ENCODE peak calls at places on chromosome 7, in eight cellular contexts. G, J, U, I, K, X, E and O are unnamed samples.

GRCh38 chr7:42978496-42978895 is 46.3 kb downstream of the MRPL32 start:
- DNase-seq in G (no peak), J (no peak), U (no peak), I (no peak), K (no peak), X (no peak), E (no peak), O (no peak)

GRCh38 chr7:46607176-46607575 is 686.1 kb upstream of the IGFBP3 start:
- DNase-seq in G (no peak), J (no peak), U (no peak), I (no peak), K (no peak), X (no peak), E (no peak), O (no peak)

GRCh38 chr7:29989257-29989995 is at the start of gene SCRN1:
- DNase-seq in G (peak; percentile 45), J (peak; percentile 68), U (peak; percentile 39), I (peak; percentile 44), K (peak; percentile 56), X (peak; percentile 30), E (peak; percentile 84), O (no peak)

GRCh38 chr7:121480058-121480457 is 84.0 kb upstream of the FAM3C start:
- DNase-seq in G (no peak), J (peak; percentile 51), U (no peak), I (no peak), K (no peak), X (no peak), E (no peak), O (no peak)

GRCh38 chr7:156612930-156613329 is 27.6 kb upstream of the RNF32 start:
- DNase-seq in G (no peak), J (no peak), U (no peak), I (no peak), K (no peak), X (no peak), E (no peak), O (no peak)

GRCh38 chr7:1591876-1592275 is 22.0 kb upstream of the PSMG3 start:
- DNase-seq in G (no peak), J (no peak), U (no peak), I (no peak), K (no peak), X (no peak), E (peak; percentile 38), O (no peak)

GRCh38 chr7:42736931-42737330 is 174.9 kb downstream of the C7orf25 start:
- DNase-seq in G (no peak), J (peak; percentile 65), U (no peak), I (no peak), K (peak; percentile 21), X (no peak), E (peak; percentile 80), O (no peak)

GRCh38 chr7:115008465-115009114 is 86.7 kb downstream of the MDFIC start:
- DNase-seq in G (peak; percentile 36), J (no peak), U (no peak), I (peak; percentile 26), K (no peak), X (no peak), E (no peak), O (peak; percentile 93)

GRCh38 chr7:139598642-139599041 is 75.2 kb downstream of the CLEC2L start:
- DNase-seq in G (no peak), J (no peak), U (peak; percentile 11), I (peak; percentile 34), K (no peak), X (no peak), E (no peak), O (no peak)

GRCh38 chr7:79096361-79096805 is 357.1 kb downstream of the MAGI2 start:
- DNase-seq in G (no peak), J (no peak), U (peak; percentile 58), I (no peak), K (no peak), X (no peak), E (no peak), O (no peak)
- TF ChIP-seq CTCF in G (no peak), J (no peak), U (no peak), I (no peak), K (no peak), X (no peak), E (no peak), O (no peak)

GRCh38 chr7:47952224-47952623 is 4.0 kb upstream of the PKD1L1 start:
- DNase-seq in G (no peak), J (peak; percentile 32), U (no peak), I (no peak), K (no peak), X (no peak), E (no peak), O (no peak)

GRCh38 chr7:47950714-47951113 is 2.4 kb upstream of the PKD1L1 start:
- DNase-seq in G (peak; percentile 71), J (peak; percentile 58), U (peak; percentile 87), I (no peak), K (peak; percentile 48), X (no peak), E (no peak), O (no peak)

GRCh38 chr7:47949703-47950102 is 1.4 kb upstream of the PKD1L1 start:
- DNase-seq in G (no peak), J (no peak), U (no peak), I (no peak), K (no peak), X (no peak), E (no peak), O (no peak)

GRCh38 chr7:47953822-47954221 is 5.6 kb upstream of the PKD1L1 start:
- DNase-seq in G (no peak), J (no peak), U (no peak), I (no peak), K (no peak), X (no peak), E (no peak), O (no peak)

GRCh38 chr7:47951374-47951773 is 3.1 kb upstream of the PKD1L1 start:
- DNase-seq in G (no peak), J (no peak), U (peak; percentile 17), I (no peak), K (no peak), X (no peak), E (no peak), O (no peak)
- H3K27ac ChIP-seq in G (peak overlapping the region; percentile 72), J (no peak overlapping the region), U (no peak overlapping the region), I (no peak overlapping the region), K (no peak overlapping the region), X (no peak overlapping the region), E (no peak overlapping the region), O (no peak overlapping the region)

GRCh38 chr7:132307465-132307864 is 268.8 kb downstream of the PLXNA4 start:
- DNase-seq in G (no peak), J (peak; percentile 48), U (peak; percentile 15), I (no peak), K (no peak), X (no peak), E (peak; percentile 63), O (no peak)
- TF ChIP-seq CTCF in G (no peak), J (peak; percentile 40), U (peak; percentile 31), I (no peak), K (no peak), X (no peak), E (peak; percentile 53), O (no peak)

GRCh38 chr7:134618756-134619530 is 27.7 kb upstream of the BPGM start:
- DNase-seq in G (no peak), J (no peak), U (peak; percentile 32), I (no peak), K (peak; percentile 33), X (no peak), E (no peak), O (no peak)

GRCh38 chr7:134612197-134612596 is 34.5 kb upstream of the BPGM start:
- DNase-seq in G (no peak), J (no peak), U (peak; percentile 24), I (no peak), K (no peak), X (no peak), E (no peak), O (no peak)

GRCh38 chr7:134616611-134617010 is 30.0 kb upstream of the BPGM start:
- DNase-seq in G (no peak), J (no peak), U (no peak), I (no peak), K (no peak), X (no peak), E (no peak), O (no peak)

GRCh38 chr7:134611611-134612151 is 35.0 kb upstream of the BPGM start:
- DNase-seq in G (no peak), J (no peak), U (no peak), I (no peak), K (no peak), X (no peak), E (no peak), O (no peak)

DNA sequence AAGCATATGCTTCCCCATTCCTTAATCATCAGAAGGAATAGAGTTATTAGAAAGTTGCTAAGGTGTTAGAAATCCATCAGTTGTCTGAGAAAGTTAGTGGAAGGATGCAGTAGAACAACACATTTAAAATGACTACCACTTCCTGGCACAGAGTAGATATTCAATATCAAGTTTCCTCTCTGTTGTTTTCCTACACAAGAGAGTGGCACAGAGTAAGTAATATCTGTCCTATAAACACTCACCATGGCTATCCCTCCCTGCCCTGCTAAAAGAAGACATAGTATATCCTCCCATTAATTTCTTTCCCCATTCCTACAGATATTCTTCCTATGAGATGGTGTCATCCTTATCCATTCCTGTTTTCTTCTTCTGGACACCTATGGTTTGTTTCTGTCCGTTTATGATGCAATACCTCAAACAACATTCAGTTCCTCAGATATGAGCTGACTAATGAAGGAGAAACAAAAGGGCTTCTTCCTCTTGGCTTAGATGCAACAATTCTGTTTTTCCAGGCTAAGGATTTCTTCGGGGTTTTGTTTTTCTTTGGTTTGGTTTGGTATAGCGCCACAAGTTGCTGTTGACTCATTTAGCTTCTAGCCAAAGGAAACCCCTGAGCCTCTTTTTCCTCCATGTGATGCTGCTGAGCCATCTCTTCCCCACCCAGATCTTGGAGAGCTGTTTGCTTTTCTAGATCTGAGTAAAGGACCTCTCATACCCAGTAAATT is 32.9 kb upstream of the BPGM start:
- DNase-seq in G (no peak), J (no peak), U (peak; percentile 99), I (no peak), K (peak; percentile 62), X (no peak), E (no peak), O (no peak)
- H3K27ac ChIP-seq in G (no peak overlapping the region), J (no peak overlapping the region), U (peak overlapping the region; percentile 85), I (no peak overlapping the region), K (no peak overlapping the region), X (no peak overlapping the region), E (no peak overlapping the region), O (no peak overlapping the region)

GRCh38 chr7:99278180-99278579 is 5.5 kb downstream of the MYH16 start:
- DNase-seq in G (no peak), J (no peak), U (no peak), I (no peak), K (no peak), X (no peak), E (no peak), O (no peak)
- TF ChIP-seq CTCF in G (no peak), J (peak; percentile 22), U (no peak), I (no peak), K (no peak), X (no peak), E (peak; percentile 49), O (no peak)

GRCh38 chr7:150799156-150799555 is 1.0 kb downstream of the TMEM176B start:
- DNase-seq in G (no peak), J (no peak), U (no peak), I (no peak), K (no peak), X (no peak), E (no peak), O (peak; percentile 47)
- H3K27ac ChIP-seq in G (peak overlapping the region; percentile 88), J (no peak overlapping the region), U (no peak overlapping the region), I (no peak overlapping the region), K (no peak overlapping the region), X (peak overlapping the region; percentile 97), E (no peak overlapping the region), O (peak overlapping the region; percentile 63)

GRCh38 chr7:101189109-101189508 is 9.0 kb upstream of the NAT16 start:
- DNase-seq in G (no peak), J (no peak), U (no peak), I (no peak), K (no peak), X (no peak), E (no peak), O (no peak)
- TF ChIP-seq CTCF in G (no peak), J (no peak), U (no peak), I (no peak), K (no peak), X (no peak), E (no peak), O (no peak)